ENCODE peak calls at places on chromosomes 16 and 17, in four cellular contexts. J, Q, D and H are unnamed samples.

GRCh38 chr16:72500545-72500944 is 328.6 kb upstream of the PMFBP1 start:
- DNase-seq in J (no peak), Q (no peak), D (no peak), H (no peak)

GRCh38 chr17:78923660-78924453 is 1.3 kb downstream of the TIMP2 start:
- DNase-seq in Q (no peak), J (peak; percentile 57), D (no peak), H (no peak)

GRCh38 chr16:84738255-84739038 is 38.6 kb downstream of the USP10 start:
- DNase-seq in Q (peak; percentile 72), J (peak; percentile 75), D (peak; percentile 78), H (peak; percentile 71)

GRCh38 chr16:4556580-4556979 is 440 bp downstream of the C16orf96 start:
- DNase-seq in D (no peak), J (no peak), Q (no peak), H (no peak)

GRCh38 chr16:11401161-11402050 is 56.1 kb downstream of the RMI2 start:
- DNase-seq in Q (no peak), J (no peak), D (no peak), H (no peak)

GRCh38 chr17:59505610-59506276 is 59.7 kb upstream of the DHX40 start:
- DNase-seq in Q (no peak), D (peak; percentile 65), J (no peak), H (no peak)

GRCh38 chr17:44359458-44360143 is 4.1 kb downstream of the FAM171A2 start:
- DNase-seq in D (no peak), J (no peak), Q (no peak), H (no peak)

GRCh38 chr17:71649986-71650385 is 470.8 kb upstream of the SOX9 start:
- DNase-seq in Q (no peak), J (no peak), D (no peak), H (no peak)

GRCh38 chr17:40303009-40303657 is 5.8 kb upstream of the RARA start:
- DNase-seq in J (peak; percentile 36), D (peak; percentile 64), Q (peak; percentile 34), H (no peak)

GRCh38 chr16:15919331-15919730 is 30.1 kb upstream of the ABCC1 start:
- DNase-seq in J (no peak), Q (no peak), D (no peak), H (no peak)

GRCh38 chr16:57071840-57072541 is 20.4 kb upstream of the CPNE2 start:
- DNase-seq in D (no peak), J (no peak), Q (no peak), H (no peak)

GRCh38 chr17:50129303-50129945 is 536 bp downstream of the SAMD14 start:
- DNase-seq in D (no peak), J (no peak), Q (peak; percentile 40), H (no peak)

GRCh38 chr16:11032922-11033291 is 88.5 kb downstream of the CLEC16A start:
- DNase-seq in D (no peak), J (no peak), Q (no peak), H (no peak)

GRCh38 chr16:64754279-64754678 is 367.6 kb downstream of the CDH11 start:
- DNase-seq in D (no peak), J (no peak), Q (no peak), H (no peak)

DNA sequence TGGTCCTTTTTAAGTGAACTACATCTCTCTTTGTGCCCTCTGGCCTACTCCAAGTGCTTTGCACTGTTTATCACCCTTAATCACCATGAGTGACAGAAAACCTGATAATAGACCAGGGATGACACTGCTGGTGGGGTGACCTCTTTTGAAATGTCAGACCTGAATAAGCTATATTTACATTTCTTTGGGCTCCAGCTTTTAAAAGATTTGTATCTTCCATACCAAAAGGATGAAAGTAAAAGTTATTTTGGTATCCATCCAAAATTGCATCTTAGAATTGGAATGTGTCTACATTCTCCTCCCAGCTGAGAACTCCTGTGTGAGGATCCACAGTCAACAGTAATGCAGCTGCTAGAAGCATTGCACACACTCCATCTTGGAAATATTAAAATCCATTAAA is 370.0 kb downstream of the CDH11 start:
- DNase-seq in D (no peak), J (no peak), Q (no peak), H (no peak)
- TF ChIP-seq TARDBP in D (no peak), J (no peak), Q (no peak), H (no peak)

DNA sequence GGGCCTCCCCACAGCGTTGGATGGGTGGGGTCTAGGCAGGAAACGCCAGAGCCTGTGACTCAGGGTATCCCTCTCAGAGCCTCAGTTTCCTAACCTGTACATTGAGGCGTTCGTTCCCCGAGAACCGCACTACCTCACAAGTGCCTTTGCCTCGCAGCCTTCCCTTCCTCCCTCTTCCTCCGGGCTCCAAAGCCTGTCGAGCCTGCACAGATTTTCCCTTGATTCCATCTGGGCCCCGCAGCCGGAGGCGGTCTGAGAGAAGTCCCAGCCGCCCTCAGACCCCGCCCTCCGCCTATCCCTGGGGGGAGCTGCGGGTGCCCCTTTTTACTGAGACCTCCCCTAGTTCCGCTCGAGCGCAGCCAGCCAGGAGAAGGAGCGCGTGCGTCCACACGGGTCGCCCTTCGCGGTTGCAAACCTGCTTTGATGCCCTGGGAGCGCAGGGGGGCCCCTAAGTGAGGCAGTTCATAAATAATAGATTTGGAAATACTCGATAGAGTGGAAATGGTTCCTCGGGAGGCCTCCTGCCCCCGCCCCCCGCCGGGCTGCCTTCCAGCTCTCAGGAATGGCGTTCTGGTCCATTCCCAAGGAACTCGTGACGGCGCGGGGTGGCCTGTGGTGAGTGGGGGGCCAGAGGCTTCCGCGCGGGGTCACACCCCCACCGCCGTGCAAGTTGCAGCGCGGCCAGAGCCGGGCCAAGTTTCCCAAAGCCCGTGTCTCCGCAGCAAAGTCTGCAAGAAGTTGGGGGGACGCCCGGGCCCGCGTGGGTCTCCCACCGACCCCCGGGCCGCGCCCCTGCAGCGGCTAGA is 672 bp downstream of the C16orf74 start:
- DNase-seq in J (peak; percentile 39), D (no peak), Q (no peak), H (no peak)
- TF ChIP-seq TARDBP in J (no peak), D (no peak), Q (no peak), H (no peak)

GRCh38 chr17:32793841-32794240 is 83.1 kb downstream of the MYO1D start:
- DNase-seq in D (no peak), J (no peak), Q (no peak), H (no peak)
- TF ChIP-seq TARDBP in D (no peak), J (no peak), Q (no peak), H (no peak)

GRCh38 chr17:17740627-17741237 is 59.5 kb downstream of the RAI1 start:
- DNase-seq in D (no peak), Q (no peak), J (no peak), H (no peak)

GRCh38 chr17:17742688-17743390 is 61.6 kb downstream of the RAI1 start:
- DNase-seq in J (no peak), D (no peak), Q (no peak), H (no peak)

GRCh38 chr17:17741346-17742023 is 60.2 kb downstream of the RAI1 start:
- DNase-seq in D (no peak), Q (no peak), J (no peak), H (no peak)

GRCh38 chr17:17743391-17744112 is 62.3 kb downstream of the RAI1 start:
- DNase-seq in J (no peak), Q (no peak), D (no peak), H (no peak)

DNA sequence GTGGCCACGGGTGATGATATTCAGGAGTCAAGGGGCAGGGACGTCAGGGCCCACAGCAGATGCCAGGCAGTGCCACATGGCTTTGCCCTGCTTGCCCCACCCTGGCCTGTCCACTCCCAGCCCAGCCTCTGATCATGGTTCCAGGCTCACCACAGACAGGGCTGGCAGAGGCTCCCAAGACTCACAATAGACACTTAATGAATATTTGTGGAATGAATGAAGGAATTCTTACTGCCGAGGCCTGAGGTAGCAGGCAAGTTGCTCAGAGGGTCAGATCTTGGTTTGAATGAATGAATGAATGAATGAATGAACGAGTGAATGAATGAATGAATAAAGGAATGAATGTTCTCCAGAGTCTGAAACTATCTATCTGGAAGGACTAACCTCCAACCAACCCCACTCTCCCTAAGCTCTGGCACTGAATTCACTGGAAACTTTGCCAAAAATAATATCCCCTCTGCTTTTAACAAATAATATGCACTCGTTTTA is 60.9 kb downstream of the RAI1 start:
- DNase-seq in J (no peak), Q (no peak), D (no peak), H (no peak)
- TF ChIP-seq TARDBP in J (no peak), Q (no peak), D (no peak), H (no peak)

DNA sequence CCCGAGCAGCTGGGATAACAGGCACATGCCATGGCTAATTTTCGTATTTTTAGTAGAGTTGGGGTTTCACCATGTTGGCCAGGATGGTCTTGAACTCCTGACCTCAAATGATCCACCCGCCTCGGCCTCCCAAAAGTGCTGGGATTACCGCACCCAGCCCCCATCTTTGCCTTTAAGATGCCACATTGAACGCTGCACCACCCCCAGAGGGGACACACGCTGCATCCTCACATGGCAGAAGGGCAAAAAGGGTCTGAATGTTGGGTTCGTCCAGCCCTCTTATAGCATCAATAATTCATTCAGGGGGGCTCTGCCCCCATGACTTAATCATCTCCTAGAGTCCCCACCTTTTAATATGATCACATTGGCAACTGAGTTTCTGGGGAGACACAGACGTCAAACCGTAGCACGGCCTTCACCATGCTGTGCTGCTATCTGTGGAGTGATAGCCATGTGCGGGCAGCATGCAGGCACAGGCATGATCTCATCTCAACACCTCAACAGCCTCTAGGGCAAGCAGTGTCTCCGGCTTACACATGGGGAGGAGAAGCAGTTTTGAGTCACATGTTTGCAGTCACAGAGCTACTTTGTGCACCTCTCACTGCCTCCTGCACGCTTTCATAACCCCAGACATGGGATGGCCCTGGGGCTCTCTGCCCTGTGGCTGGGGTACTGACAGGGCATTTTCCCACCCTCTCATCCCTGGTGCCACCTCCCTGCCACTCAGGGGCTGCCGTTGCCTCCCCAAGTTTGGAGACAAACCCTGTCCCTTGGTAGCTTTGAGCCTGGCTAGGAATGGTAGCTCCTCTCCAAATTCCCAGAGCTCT is 30.0 kb downstream of the IL21R start:
- DNase-seq in D (no peak), Q (peak; percentile 5), J (no peak), H (no peak)
- TF ChIP-seq TARDBP in D (no peak), Q (no peak), J (no peak), H (no peak)

GRCh38 chr17:5584383-5584951 is at the start of gene NLRP1:
- DNase-seq in Q (peak; percentile 6), J (peak; percentile 10), D (peak; percentile 20), H (peak; percentile 84)

GRCh38 chr17:5584971-5585794 is 874 bp upstream of the NLRP1 start:
- DNase-seq in J (no peak), D (no peak), Q (no peak), H (no peak)

GRCh38 chr17:5585814-5586558 is 1.7 kb upstream of the NLRP1 start:
- DNase-seq in D (no peak), Q (peak; percentile 5), J (peak; percentile 5), H (peak; percentile 51)

GRCh38 chr17:5588584-5588983 is 4.3 kb upstream of the NLRP1 start:
- DNase-seq in D (no peak), J (no peak), Q (no peak), H (no peak)

DNA sequence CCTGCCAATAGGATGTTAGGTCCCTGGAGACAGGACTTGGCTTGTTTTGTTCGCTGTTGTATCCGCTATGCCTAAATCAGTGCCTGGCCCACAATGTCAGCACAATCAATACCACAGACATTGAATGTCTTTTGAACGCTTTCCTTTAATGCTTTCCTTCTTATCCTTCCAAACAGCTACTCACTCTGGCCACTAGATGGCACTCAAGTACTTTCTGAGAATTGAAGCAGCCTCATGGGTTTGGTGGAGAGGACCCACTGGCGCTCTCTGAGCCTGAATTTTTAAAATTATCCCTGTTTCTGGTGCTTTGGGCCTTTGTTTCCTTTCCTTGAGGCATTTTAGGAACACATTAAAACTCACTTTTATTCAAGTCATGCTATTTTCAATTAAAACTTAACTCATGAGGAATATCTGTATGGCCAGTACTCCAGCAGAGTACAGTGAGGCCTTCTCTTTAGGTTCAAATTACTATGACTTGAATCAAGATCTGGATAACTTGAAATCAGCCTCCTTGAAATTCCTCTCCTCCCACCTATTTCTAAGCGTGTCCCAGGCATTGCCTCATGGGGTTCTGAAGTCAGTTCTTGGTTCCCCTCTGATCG is 3.2 kb upstream of the NLRP1 start:
- DNase-seq in D (peak; percentile 81), J (peak; percentile 39), Q (peak; percentile 72), H (no peak)
- TF ChIP-seq TARDBP in D (no peak), J (no peak), Q (no peak), H (no peak)